ENCODE peak calls at places on chromosomes 13 and 19, in six cellular contexts. One of them, this sample, is unnamed.

GRCh38 chr13:91516799-91517198 is 118.4 kb downstream of the GPC5 start:
- DNase-seq in tibial nerve: no peak
- DNase-seq in esophagus muscularis mucosa: no peak
- DNase-seq in H1: no peak
- DNase-seq in transverse colon: no peak
- DNase-seq in HepG2: no peak
- DNase-seq in this sample: no peak

GRCh38 chr13:55572408-55572807 is 1568.3 kb upstream of the PRR20A start:
- DNase-seq in esophagus muscularis mucosa: no peak
- DNase-seq in H1: no peak
- DNase-seq in tibial nerve: no peak
- DNase-seq in HepG2: no peak
- DNase-seq in transverse colon: no peak
- DNase-seq in this sample: no peak

GRCh38 chr13:113744197-113745000 is 14.6 kb upstream of the TMEM255B start:
- DNase-seq in HepG2: no peak
- DNase-seq in tibial nerve: no peak
- DNase-seq in esophagus muscularis mucosa: no peak
- DNase-seq in H1: no peak
- DNase-seq in transverse colon: peak; percentile 30
- DNase-seq in this sample: no peak

GRCh38 chr13:51525567-51526165 is 58.6 kb upstream of the WDFY2 start:
- DNase-seq in H1: no peak
- DNase-seq in esophagus muscularis mucosa: no peak
- DNase-seq in tibial nerve: no peak
- DNase-seq in HepG2: no peak
- DNase-seq in transverse colon: no peak
- DNase-seq in this sample: no peak

GRCh38 chr19:33767898-33768413 is 28.7 kb upstream of the KCTD15 start:
- DNase-seq in H1: peak; percentile 44
- DNase-seq in transverse colon: no peak
- DNase-seq in HepG2: peak; percentile 21
- DNase-seq in esophagus muscularis mucosa: no peak
- DNase-seq in tibial nerve: no peak
- DNase-seq in this sample: no peak

GRCh38 chr13:107864543-107865460 is 350.5 kb downstream of the LIG4 start:
- DNase-seq in HepG2: peak; percentile 18
- DNase-seq in esophagus muscularis mucosa: no peak
- DNase-seq in tibial nerve: no peak
- DNase-seq in transverse colon: no peak
- DNase-seq in H1: no peak
- DNase-seq in this sample: no peak

GRCh38 chr19:7738023-7738422 is 6.1 kb upstream of the CLEC4G start:
- DNase-seq in tibial nerve: no peak
- DNase-seq in HepG2: no peak
- DNase-seq in H1: no peak
- DNase-seq in esophagus muscularis mucosa: no peak
- DNase-seq in transverse colon: no peak
- DNase-seq in this sample: no peak

GRCh38 chr13:31956944-31957644 is 74.5 kb upstream of the FRY start:
- DNase-seq in HepG2: no peak
- DNase-seq in tibial nerve: no peak
- DNase-seq in transverse colon: no peak
- DNase-seq in esophagus muscularis mucosa: no peak
- DNase-seq in H1: no peak
- DNase-seq in this sample: no peak

GRCh38 chr13:66210677-66211076 is 1019.5 kb downstream of the PCDH9 start:
- DNase-seq in H1: no peak
- DNase-seq in HepG2: no peak
- DNase-seq in tibial nerve: no peak
- DNase-seq in transverse colon: no peak
- DNase-seq in esophagus muscularis mucosa: no peak
- DNase-seq in this sample: no peak

GRCh38 chr13:103349664-103350063 is 283.4 kb upstream of the SLC10A2 start:
- DNase-seq in H1: no peak
- DNase-seq in tibial nerve: no peak
- DNase-seq in esophagus muscularis mucosa: no peak
- DNase-seq in HepG2: no peak
- DNase-seq in transverse colon: no peak
- DNase-seq in this sample: no peak

GRCh38 chr19:1154731-1155351 is 19.2 kb downstream of the SBNO2 start:
- DNase-seq in HepG2: peak; percentile 67
- DNase-seq in tibial nerve: peak; percentile 78
- DNase-seq in esophagus muscularis mucosa: no peak
- DNase-seq in transverse colon: peak; percentile 89
- DNase-seq in H1: no peak
- DNase-seq in this sample: peak; percentile 97

GRCh38 chr13:71590654-71591148 is 276.3 kb downstream of the DACH1 start:
- DNase-seq in tibial nerve: no peak
- DNase-seq in HepG2: no peak
- DNase-seq in transverse colon: no peak
- DNase-seq in H1: no peak
- DNase-seq in esophagus muscularis mucosa: no peak
- DNase-seq in this sample: no peak

GRCh38 chr19:34131100-34131499 is 41.2 kb upstream of the LSM14A start:
- DNase-seq in HepG2: no peak
- DNase-seq in tibial nerve: no peak
- DNase-seq in transverse colon: no peak
- DNase-seq in esophagus muscularis mucosa: no peak
- DNase-seq in H1: no peak
- DNase-seq in this sample: no peak

GRCh38 chr13:109389892-109390345 is 396.5 kb downstream of the IRS2 start:
- DNase-seq in esophagus muscularis mucosa: no peak
- DNase-seq in H1: no peak
- DNase-seq in transverse colon: no peak
- DNase-seq in tibial nerve: no peak
- DNase-seq in HepG2: no peak
- DNase-seq in this sample: no peak

GRCh38 chr13:25286308-25286968 is 850 bp downstream of the MTMR6 start:
- DNase-seq in HepG2: peak; percentile 24
- DNase-seq in H1: no peak
- DNase-seq in tibial nerve: no peak
- DNase-seq in esophagus muscularis mucosa: no peak
- DNase-seq in transverse colon: peak; percentile 44
- DNase-seq in this sample: no peak

GRCh38 chr13:110726726-110727125 is 13.2 kb downstream of the ING1 start:
- DNase-seq in HepG2: no peak
- DNase-seq in esophagus muscularis mucosa: no peak
- DNase-seq in transverse colon: peak; percentile 34
- DNase-seq in tibial nerve: no peak
- DNase-seq in H1: no peak
- DNase-seq in this sample: no peak

GRCh38 chr19:48636859-48637448 is at the start of gene DBP:
- DNase-seq in HepG2: no peak
- DNase-seq in esophagus muscularis mucosa: no peak
- DNase-seq in tibial nerve: no peak
- DNase-seq in transverse colon: peak; percentile 62
- DNase-seq in H1: no peak
- DNase-seq in this sample: no peak

GRCh38 chr13:111657013-111657412 is 336.6 kb downstream of the TEX29 start:
- DNase-seq in HepG2: no peak
- DNase-seq in transverse colon: no peak
- DNase-seq in H1: no peak
- DNase-seq in esophagus muscularis mucosa: no peak
- DNase-seq in tibial nerve: no peak
- DNase-seq in this sample: no peak

GRCh38 chr19:28332351-28332750 is 880.6 kb downstream of the UQCRFS1 start:
- DNase-seq in H1: no peak
- DNase-seq in transverse colon: no peak
- DNase-seq in tibial nerve: no peak
- DNase-seq in HepG2: no peak
- DNase-seq in esophagus muscularis mucosa: peak; percentile 39
- DNase-seq in this sample: no peak

GRCh38 chr19:2226051-2226839 is 9.9 kb downstream of the PLEKHJ1 start:
- DNase-seq in H1: no peak
- DNase-seq in tibial nerve: no peak
- DNase-seq in transverse colon: no peak
- DNase-seq in HepG2: no peak
- DNase-seq in esophagus muscularis mucosa: no peak
- DNase-seq in this sample: no peak

GRCh38 chr13:96032717-96033116 is 20.5 kb downstream of the UGGT2 start:
- DNase-seq in HepG2: no peak
- DNase-seq in tibial nerve: no peak
- DNase-seq in H1: no peak
- DNase-seq in esophagus muscularis mucosa: no peak
- DNase-seq in transverse colon: no peak
- DNase-seq in this sample: no peak

GRCh38 chr19:13597625-13598024 is 91.3 kb upstream of the CACNA1A start:
- DNase-seq in esophagus muscularis mucosa: no peak
- DNase-seq in transverse colon: peak; percentile 41
- DNase-seq in tibial nerve: no peak
- DNase-seq in H1: no peak
- DNase-seq in HepG2: peak; percentile 35
- DNase-seq in this sample: no peak

GRCh38 chr19:49823472-49823871 is 5.4 kb downstream of the MED25 start:
- DNase-seq in transverse colon: no peak
- DNase-seq in H1: no peak
- DNase-seq in esophagus muscularis mucosa: no peak
- DNase-seq in HepG2: no peak
- DNase-seq in tibial nerve: no peak
- DNase-seq in this sample: no peak

GRCh38 chr13:43364210-43365041 is 341.0 kb downstream of the DNAJC15 start:
- DNase-seq in tibial nerve: no peak
- DNase-seq in HepG2: no peak
- DNase-seq in esophagus muscularis mucosa: peak; percentile 82
- DNase-seq in H1: no peak
- DNase-seq in transverse colon: no peak
- DNase-seq in this sample: no peak

GRCh38 chr13:53200498-53201453 is 172.2 kb downstream of the OLFM4 start:
- DNase-seq in H1: peak; percentile 62
- DNase-seq in transverse colon: peak; percentile 28
- DNase-seq in HepG2: no peak
- DNase-seq in tibial nerve: no peak
- DNase-seq in esophagus muscularis mucosa: peak; percentile 70
- DNase-seq in this sample: no peak

GRCh38 chr19:13033244-13033643 is 38.0 kb downstream of the NFIX start:
- DNase-seq in HepG2: no peak
- DNase-seq in esophagus muscularis mucosa: no peak
- DNase-seq in tibial nerve: no peak
- DNase-seq in H1: no peak
- DNase-seq in transverse colon: no peak
- DNase-seq in this sample: no peak

GRCh38 chr19:38993271-38993670 is 17.7 kb upstream of the FBXO17 start:
- DNase-seq in esophagus muscularis mucosa: no peak
- DNase-seq in tibial nerve: no peak
- DNase-seq in transverse colon: no peak
- DNase-seq in HepG2: no peak
- DNase-seq in H1: no peak
- DNase-seq in this sample: no peak

GRCh38 chr19:16336571-16336970 is 11.9 kb downstream of the KLF2 start:
- DNase-seq in HepG2: no peak
- DNase-seq in esophagus muscularis mucosa: no peak
- DNase-seq in transverse colon: no peak
- DNase-seq in tibial nerve: no peak
- DNase-seq in H1: no peak
- DNase-seq in this sample: no peak

GRCh38 chr19:39406656-39407393 is at the start of gene ZFP36:
- DNase-seq in H1: no peak
- DNase-seq in tibial nerve: peak; percentile 90
- DNase-seq in HepG2: peak; percentile 70
- DNase-seq in esophagus muscularis mucosa: peak; percentile 99
- DNase-seq in transverse colon: peak; percentile 96
- DNase-seq in this sample: peak; percentile 97

GRCh38 chr13:99979453-99980200 is 2.0 kb upstream of the ZIC2 start:
- DNase-seq in tibial nerve: no peak
- DNase-seq in transverse colon: no peak
- DNase-seq in H1: no peak
- DNase-seq in esophagus muscularis mucosa: no peak
- DNase-seq in HepG2: no peak
- DNase-seq in this sample: peak; percentile 75

GRCh38 chr19:48556163-48556562 is 4.2 kb downstream of the SULT2B1 start:
- DNase-seq in H1: no peak
- DNase-seq in transverse colon: peak; percentile 61
- DNase-seq in esophagus muscularis mucosa: no peak
- DNase-seq in HepG2: peak; percentile 75
- DNase-seq in tibial nerve: no peak
- DNase-seq in this sample: no peak

GRCh38 chr19:46361915-46362314 is 15.0 kb downstream of the PPP5C start:
- DNase-seq in H1: no peak
- DNase-seq in HepG2: no peak
- DNase-seq in transverse colon: no peak
- DNase-seq in esophagus muscularis mucosa: no peak
- DNase-seq in tibial nerve: no peak
- DNase-seq in this sample: no peak
- H3K27ac ChIP-seq in H1: no peak overlapping the region
- H3K27ac ChIP-seq in HepG2: no peak overlapping the region
- H3K27ac ChIP-seq in transverse colon: no peak overlapping the region
- H3K27ac ChIP-seq in esophagus muscularis mucosa: no peak overlapping the region
- H3K27ac ChIP-seq in tibial nerve: no peak overlapping the region
- H3K27ac ChIP-seq in this sample: no peak overlapping the region

GRCh38 chr19:42695811-42696503 is 44.3 kb downstream of the PSG3 start:
- DNase-seq in tibial nerve: no peak
- DNase-seq in esophagus muscularis mucosa: no peak
- DNase-seq in transverse colon: no peak
- DNase-seq in HepG2: no peak
- DNase-seq in H1: no peak
- DNase-seq in this sample: no peak

GRCh38 chr19:42697884-42698283 is 42.4 kb downstream of the PSG3 start:
- DNase-seq in H1: no peak
- DNase-seq in esophagus muscularis mucosa: no peak
- DNase-seq in transverse colon: no peak
- DNase-seq in tibial nerve: no peak
- DNase-seq in HepG2: no peak
- DNase-seq in this sample: no peak

GRCh38 chr19:42693760-42694350 is 46.4 kb downstream of the PSG3 start:
- DNase-seq in esophagus muscularis mucosa: no peak
- DNase-seq in H1: no peak
- DNase-seq in tibial nerve: no peak
- DNase-seq in HepG2: peak; percentile 49
- DNase-seq in transverse colon: no peak
- DNase-seq in this sample: no peak
- H3K27me3 ChIP-seq in esophagus muscularis mucosa: peaks cover 7% of the 10 kb centered on the region
- H3K27me3 ChIP-seq in H1: no peaks in the 10 kb centered on the region
- H3K27me3 ChIP-seq in tibial nerve: no peaks in the 10 kb centered on the region
- H3K27me3 ChIP-seq in HepG2: no peaks in the 10 kb centered on the region
- H3K27me3 ChIP-seq in transverse colon: peaks cover 15% of the 10 kb centered on the region
- H3K27me3 ChIP-seq in this sample: peaks cover 21% of the 10 kb centered on the region

GRCh38 chr13:34207334-34207733 is 389.4 kb downstream of the RFC3 start:
- DNase-seq in esophagus muscularis mucosa: no peak
- DNase-seq in H1: no peak
- DNase-seq in transverse colon: no peak
- DNase-seq in tibial nerve: no peak
- DNase-seq in HepG2: no peak
- DNase-seq in this sample: no peak
- TF ChIP-seq EP300 in esophagus muscularis mucosa: no peak
- TF ChIP-seq EP300 in H1: no peak
- TF ChIP-seq EP300 in transverse colon: no peak
- TF ChIP-seq EP300 in tibial nerve: no peak
- TF ChIP-seq EP300 in HepG2: no peak
- TF ChIP-seq EP300 in this sample: no peak

DNA sequence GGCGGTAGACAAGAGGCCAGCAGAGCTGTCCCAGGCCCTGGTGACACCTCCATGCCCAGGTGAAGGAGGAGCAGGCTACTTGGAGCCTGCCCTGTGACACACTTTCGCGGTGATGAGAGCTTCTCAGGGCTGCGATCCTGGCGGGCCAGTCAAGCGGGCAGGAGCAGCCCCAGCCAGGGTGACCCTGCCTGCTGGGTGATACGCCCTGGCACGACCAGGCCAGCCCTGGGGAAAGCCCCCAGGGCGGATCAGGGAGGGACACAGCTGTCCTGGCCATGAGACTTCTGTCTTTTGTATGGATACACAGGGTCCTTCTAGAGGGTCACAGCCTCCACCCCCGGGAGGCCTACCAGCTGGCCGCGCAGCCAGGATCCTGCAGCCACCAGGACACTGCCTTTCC is 13.1 kb downstream of the DNM2 start:
- DNase-seq in HepG2: no peak
- DNase-seq in tibial nerve: no peak
- DNase-seq in H1: no peak
- DNase-seq in esophagus muscularis mucosa: no peak
- DNase-seq in transverse colon: no peak
- DNase-seq in this sample: no peak
- H3K27ac ChIP-seq in HepG2: no peak overlapping the region
- H3K27ac ChIP-seq in tibial nerve: peak overlapping the region; percentile 70
- H3K27ac ChIP-seq in H1: no peak overlapping the region
- H3K27ac ChIP-seq in esophagus muscularis mucosa: no peak overlapping the region
- H3K27ac ChIP-seq in transverse colon: peak overlapping the region; percentile 66
- H3K27ac ChIP-seq in this sample: no peak overlapping the region

This sample was measured in suprapubic skin.